ENCODE peak calls at places on chromosomes 2 and 18, in nine cellular contexts. M is endodermal cell, J is mesendoderm, P is cardiac muscle cell, C is pancreas, B is psoas muscle, F is hepatocyte, A is uterus, O is IMR-90. Y is an unnamed sample. For H3K4me1 and H3K36me3, the result is how much of the 10 kb centered on the place peaks cover.

GRCh38 chr2:85838641-85839040 is 50.1 kb downstream of the ST3GAL5 start:
- DNase-seq in M (no peak), J (no peak), P (no peak), C (no peak), B (no peak), F (no peak), A (no peak), O (no peak), Y (no peak)

GRCh38 chr2:217553689-217554088 is 449.1 kb downstream of the TNS1 start:
- DNase-seq in M (no peak), J (no peak), P (no peak), C (no peak), B (no peak), F (no peak), A (no peak), O (no peak), Y (no peak)

GRCh38 chr2:117703868-117704267 is 110.6 kb upstream of the DDX18 start:
- DNase-seq in M (no peak), J (peak), P (no peak), C (no peak), B (no peak), F (no peak), A (no peak), O (no peak), Y (no peak)

GRCh38 chr2:133718688-133719201 is 150.5 kb upstream of the NCKAP5 start:
- DNase-seq in M (no peak), J (no peak), P (no peak), C (no peak), B (no peak), F (no peak), A (no peak), O (peak), Y (no peak)

GRCh38 chr2:163191372-163191771 is 352.8 kb upstream of the KCNH7 start:
- DNase-seq in M (no peak), J (peak), P (peak), C (peak), B (no peak), F (peak), A (no peak), O (peak), Y (no peak)

GRCh38 chr18:59478591-59478990 is 119.5 kb upstream of the LMAN1 start:
- DNase-seq in M (no peak), J (no peak), P (no peak), C (no peak), B (no peak), F (no peak), A (no peak), O (peak), Y (no peak)

GRCh38 chr2:10536569-10537133 is 88.5 kb upstream of the ODC1 start:
- DNase-seq in M (peak), J (peak), P (no peak), C (no peak), B (no peak), F (no peak), A (no peak), O (no peak), Y (no peak)

GRCh38 chr18:24584205-24584604 is 123.8 kb downstream of the HRH4 start:
- DNase-seq in M (no peak), J (no peak), P (no peak), C (no peak), B (no peak), F (no peak), A (no peak), O (no peak), Y (no peak)

GRCh38 chr18:46856975-46857374 is 60.3 kb downstream of the PIAS2 start:
- DNase-seq in M (no peak), J (peak), P (no peak), C (no peak), B (no peak), F (no peak), A (no peak), O (no peak), Y (no peak)

GRCh38 chr2:113103277-113103676 is 24.1 kb upstream of the IL1RN start:
- DNase-seq in M (no peak), J (no peak), P (no peak), C (no peak), B (no peak), F (no peak), A (no peak), O (no peak), Y (no peak)

GRCh38 chr2:39743170-39743851 is 35.7 kb downstream of the THUMPD2 start:
- DNase-seq in M (peak), J (peak), P (no peak), C (no peak), B (no peak), F (no peak), A (no peak), O (peak), Y (no peak)

GRCh38 chr18:8967573-8967972 is 134.9 kb upstream of the NDUFV2 start:
- DNase-seq in M (no peak), J (no peak), P (no peak), C (no peak), B (no peak), F (no peak), A (no peak), O (no peak), Y (no peak)

GRCh38 chr2:109033171-109033570 is 44.2 kb upstream of the EDAR start:
- DNase-seq in M (no peak), J (no peak), P (no peak), C (no peak), B (no peak), F (no peak), A (no peak), O (no peak), Y (no peak)

GRCh38 chr2:238005528-238005927 is 38.7 kb downstream of the UBE2F start:
- DNase-seq in M (no peak), J (no peak), P (no peak), C (no peak), B (no peak), F (no peak), A (no peak), O (no peak), Y (no peak)

GRCh38 chr2:239589855-239590254 is 189.0 kb upstream of the HDAC4 start:
- DNase-seq in M (no peak), J (no peak), P (no peak), C (no peak), B (peak), F (no peak), A (no peak), O (no peak), Y (no peak)

GRCh38 chr2:105294844-105295481 is 34.6 kb downstream of the TGFBRAP1 start:
- DNase-seq in M (peak), J (peak), P (peak), C (peak), B (no peak), F (peak), A (no peak), O (peak), Y (no peak)

GRCh38 chr2:207248702-207249355 is 83.1 kb upstream of the KLF7 start:
- DNase-seq in M (no peak), J (no peak), P (no peak), C (no peak), B (no peak), F (no peak), A (no peak), O (peak), Y (no peak)

GRCh38 chr2:20224716-20225293 is at the start of gene SDC1:
- DNase-seq in M (peak), J (peak), P (peak), C (peak), B (peak), F (peak), A (peak), O (peak), Y (no peak)

GRCh38 chr2:231128541-231128940 is 3.7 kb upstream of the HTR2B start:
- DNase-seq in M (no peak), J (peak), P (no peak), C (no peak), B (no peak), F (no peak), A (no peak), O (no peak), Y (no peak)

GRCh38 chr2:71474116-71474743 is 20.9 kb downstream of the DYSF start:
- DNase-seq in M (no peak), J (no peak), P (no peak), C (no peak), B (no peak), F (no peak), A (no peak), O (no peak), Y (no peak)

GRCh38 chr2:224183086-224183485 is 144.0 kb upstream of the SERPINE2 start:
- DNase-seq in M (no peak), J (no peak), P (no peak), C (no peak), B (no peak), F (no peak), A (no peak), O (peak), Y (no peak)

GRCh38 chr2:109446531-109447131 is 167.1 kb downstream of the SEPTIN10 start:
- DNase-seq in M (peak), J (no peak), P (no peak), C (no peak), B (no peak), F (no peak), A (peak), O (no peak), Y (no peak)

GRCh38 chr2:5022056-5022455 is 670.1 kb upstream of the SOX11 start:
- DNase-seq in M (no peak), J (no peak), P (peak), C (no peak), B (no peak), F (no peak), A (no peak), O (no peak), Y (no peak)

GRCh38 chr2:15817748-15818147 is 122.6 kb upstream of the MYCN start:
- DNase-seq in M (no peak), J (no peak), P (no peak), C (no peak), B (no peak), F (no peak), A (no peak), O (no peak), Y (no peak)

GRCh38 chr18:3596324-3597158 is 146.6 kb downstream of the TGIF1 start:
- DNase-seq in M (peak), J (peak), P (peak), C (no peak), B (peak), F (peak), A (peak), O (peak), Y (peak)

GRCh38 chr2:219454217-219454616 is 19.6 kb downstream of the SPEG start:
- DNase-seq in M (no peak), J (no peak), P (no peak), C (no peak), B (no peak), F (no peak), A (no peak), O (no peak), Y (no peak)

GRCh38 chr2:121944072-121944829 is 188.8 kb downstream of the TSN start:
- DNase-seq in M (no peak), J (no peak), P (no peak), C (no peak), B (no peak), F (peak), A (no peak), O (peak), Y (no peak)

GRCh38 chr2:70947556-70948184 is 12.0 kb downstream of the ATP6V1B1 start:
- DNase-seq in M (peak), J (peak), P (no peak), C (no peak), B (peak), F (no peak), A (no peak), O (peak), Y (no peak)

GRCh38 chr2:212791579-212791978 is 253.0 kb upstream of the ERBB4 start:
- DNase-seq in M (no peak), J (no peak), P (no peak), C (no peak), B (no peak), F (no peak), A (no peak), O (no peak), Y (no peak)

GRCh38 chr2:37323770-37324535 is 680 bp downstream of the PRKD3 start:
- DNase-seq in M (no peak), J (peak), P (peak), C (peak), B (peak), F (peak), A (peak), O (peak), Y (peak)

GRCh38 chr2:3174626-3175567 is 202.7 kb downstream of the EIPR1 start:
- DNase-seq in M (no peak), J (no peak), P (no peak), C (no peak), B (no peak), F (no peak), A (no peak), O (no peak), Y (no peak)

GRCh38 chr18:61893304-61893970 is 630 bp upstream of the RNF152 start:
- DNase-seq in M (peak), J (peak), P (peak), C (peak), B (peak), F (peak), A (peak), O (peak), Y (no peak)

GRCh38 chr2:96251721-96252292 is 14.0 kb downstream of the TMEM127 start:
- DNase-seq in M (peak), J (peak), P (peak), C (peak), B (peak), F (peak), A (peak), O (peak), Y (no peak)

GRCh38 chr2:16791496-16791895 is 125.9 kb upstream of the CYRIA start:
- DNase-seq in M (no peak), J (no peak), P (no peak), C (no peak), B (no peak), F (no peak), A (no peak), O (no peak), Y (no peak)

GRCh38 chr2:195604723-195605122 is 52.3 kb upstream of the SLC39A10 start:
- DNase-seq in M (no peak), J (no peak), P (no peak), C (no peak), B (no peak), F (no peak), A (no peak), O (no peak), Y (no peak)

DNA sequence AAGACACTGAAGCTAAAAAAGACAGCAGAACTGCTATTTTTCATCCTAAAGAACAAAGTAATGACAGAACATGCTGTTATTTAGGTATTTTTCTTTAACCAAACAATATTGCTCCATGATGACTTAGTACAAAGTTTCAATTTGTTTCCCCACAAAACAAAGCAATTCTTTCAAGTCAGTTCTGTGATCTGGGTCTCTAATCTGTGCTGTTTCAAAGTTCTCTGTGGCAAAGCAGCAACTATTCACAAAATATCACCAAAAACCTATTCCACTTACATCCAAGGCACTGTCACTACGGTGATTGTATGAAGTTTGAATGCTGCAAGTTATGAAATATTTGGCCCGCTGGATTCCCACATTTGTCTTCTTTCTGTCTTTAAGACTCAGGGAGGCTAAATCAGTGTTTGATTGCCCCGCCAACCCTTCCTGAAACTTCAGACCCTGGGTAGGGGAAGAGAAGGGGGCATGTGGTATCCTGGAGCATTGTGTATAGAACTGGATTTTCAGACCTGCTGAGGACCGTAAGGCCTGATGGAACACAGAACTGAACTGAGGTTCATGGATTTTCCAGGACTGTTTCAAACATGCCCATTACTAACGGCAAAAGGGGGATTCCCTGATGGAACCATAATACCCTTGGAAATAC is 13.1 kb upstream of the MFF start:
- DNase-seq in M (no peak), J (no peak), P (no peak), C (no peak), B (no peak), F (no peak), A (no peak), O (no peak), Y (no peak)
- H3K4me1 ChIP-seq in M (under half), J (under half), P (under half), C (under half), B (under half), F (under half), A (under half), O (under half), Y (under half)

GRCh38 chr2:190412971-190413370 is 4.8 kb downstream of the MFSD6 start:
- DNase-seq in M (no peak), J (no peak), P (no peak), C (no peak), B (no peak), F (no peak), A (no peak), O (no peak), Y (no peak)
- H3K36me3 ChIP-seq in M (under half), J (under half), P (under half), C (under half), B (under half), F (under half), A (under half), O (under half), Y (under half)

DNA sequence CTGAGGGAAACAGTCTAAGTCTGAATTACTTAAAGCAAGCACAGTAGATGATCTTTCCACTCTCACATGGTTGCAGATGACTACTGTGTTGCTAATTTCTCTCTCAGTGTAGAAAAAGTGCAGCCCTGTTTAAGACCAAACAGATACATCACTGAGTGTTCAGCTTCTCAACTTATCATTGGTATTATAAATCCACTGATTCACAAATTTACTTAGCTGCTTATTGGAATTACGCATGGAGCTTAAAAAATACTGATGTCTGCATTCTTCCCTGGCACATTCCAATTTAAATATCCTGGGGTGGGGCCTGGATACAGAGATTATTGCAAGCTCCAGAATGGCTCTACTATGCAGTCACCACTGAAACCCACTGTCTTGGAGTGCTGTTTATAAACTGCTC is 411.2 kb downstream of the RND3 start:
- DNase-seq in M (no peak), J (no peak), P (no peak), C (no peak), B (no peak), F (no peak), A (no peak), O (peak), Y (no peak)
- H3K27ac ChIP-seq in M (no peak), J (no peak), P (no peak), C (no peak), B (no peak), F (no peak), A (no peak), O (no peak), Y (no peak)

GRCh38 chr2:191276792-191277465 is 31.7 kb downstream of the MYO1B start:
- DNase-seq in M (no peak), J (no peak), P (no peak), C (no peak), B (no peak), F (no peak), A (no peak), O (peak), Y (no peak)

GRCh38 chr2:191270303-191271178 is 25.3 kb downstream of the MYO1B start:
- DNase-seq in M (no peak), J (no peak), P (no peak), C (no peak), B (no peak), F (no peak), A (no peak), O (no peak), Y (no peak)

GRCh38 chr2:191272064-191272463 is 26.9 kb downstream of the MYO1B start:
- DNase-seq in M (no peak), J (no peak), P (no peak), C (no peak), B (no peak), F (no peak), A (no peak), O (no peak), Y (no peak)

GRCh38 chr2:191268596-191268995 is 23.4 kb downstream of the MYO1B start:
- DNase-seq in M (no peak), J (no peak), P (no peak), C (no peak), B (no peak), F (no peak), A (no peak), O (no peak), Y (no peak)

DNA sequence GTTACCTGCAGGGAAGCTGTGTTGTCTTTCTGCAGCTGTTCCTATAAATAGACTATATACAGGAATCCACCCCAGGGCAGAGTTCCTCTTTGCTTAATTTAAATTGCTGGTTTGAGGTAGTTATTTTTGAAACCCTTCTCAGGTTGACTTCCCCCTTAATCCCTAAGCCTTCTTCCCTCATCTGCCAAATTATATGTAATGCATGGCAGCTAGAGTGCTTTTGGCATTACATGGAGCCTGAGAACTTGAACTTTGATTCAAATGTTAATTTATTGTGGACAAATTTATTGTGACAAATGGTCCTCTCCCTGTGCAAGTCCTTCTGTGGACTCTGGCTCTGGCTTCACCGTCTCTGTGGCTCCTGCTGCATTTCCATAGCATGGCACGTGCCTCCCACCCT is 29.2 kb downstream of the MYO1B start:
- DNase-seq in M (no peak), J (no peak), P (no peak), C (no peak), B (no peak), F (no peak), A (no peak), O (no peak), Y (no peak)
- H3K4me1 ChIP-seq in M (under half), J (under half), P (under half), C (under half), B (under half), F (under half), A (under half), O (under half), Y (under half)

Y was measured in CD8-positive, alpha-beta memory T cell.